ENCODE peak calls at places on chromosomes 12 and 14, in six cellular contexts. N, C, L, J, M and T are unnamed samples.

GRCh38 chr14:90714811-90715210 is 101.4 kb downstream of the TTC7B start:
- DNase-seq in M (no peak), J (peak), N (no peak), L (no peak), C (peak), T (peak)

GRCh38 chr12:85784096-85784720 is 52.0 kb downstream of the RASSF9 start:
- DNase-seq in J (peak), N (no peak), M (no peak), C (no peak), L (no peak), T (no peak)

GRCh38 chr14:64110832-64111231 is 183.3 kb downstream of the ESR2 start:
- DNase-seq in L (no peak), M (no peak), J (no peak), C (peak), N (no peak), T (no peak)

GRCh38 chr14:75041613-75042012 is 9.7 kb downstream of the MLH3 start:
- DNase-seq in N (no peak), M (no peak), L (no peak), J (peak), C (no peak), T (peak)

GRCh38 chr14:103916636-103917262 is 11.5 kb upstream of the TDRD9 start:
- DNase-seq in L (no peak), C (no peak), M (no peak), N (no peak), J (no peak), T (no peak)

GRCh38 chr14:103880334-103880985 is 33.1 kb upstream of the PPP1R13B start:
- DNase-seq in J (no peak), C (peak), N (no peak), L (no peak), M (no peak), T (no peak)

GRCh38 chr12:26719852-26720251 is 113.1 kb downstream of the ITPR2 start:
- DNase-seq in C (no peak), L (no peak), J (no peak), M (no peak), N (no peak), T (no peak)

GRCh38 chr12:75208851-75209781 is 523 bp downstream of the KCNC2 start:
- DNase-seq in C (peak), N (peak), L (peak), J (no peak), M (peak), T (peak)

GRCh38 chr12:115260807-115261161 is 576.8 kb upstream of the TBX3 start:
- DNase-seq in L (no peak), J (peak), M (no peak), C (no peak), N (no peak), T (no peak)

GRCh38 chr12:44294649-44295048 is 458.8 kb downstream of the TMEM117 start:
- DNase-seq in N (no peak), L (no peak), C (no peak), M (no peak), J (no peak), T (peak)

GRCh38 chr12:117998719-117999118 is 17.8 kb upstream of the RFC5 start:
- DNase-seq in C (no peak), J (no peak), M (no peak), N (no peak), L (no peak), T (no peak)

GRCh38 chr12:51661836-51662235 is 70.8 kb downstream of the SCN8A start:
- DNase-seq in J (no peak), N (no peak), C (peak), M (no peak), L (no peak), T (no peak)

GRCh38 chr12:52020539-52021336 is 14.0 kb downstream of the TAMALIN start:
- DNase-seq in L (no peak), M (peak), C (peak), J (peak), N (peak), T (peak)

GRCh38 chr14:39558525-39558924 is 126.3 kb upstream of the FBXO33 start:
- DNase-seq in L (no peak), M (no peak), C (no peak), N (no peak), J (no peak), T (no peak)

GRCh38 chr14:95318399-95318834 is 1.3 kb downstream of the CLMN start:
- DNase-seq in N (no peak), M (no peak), J (no peak), C (no peak), L (no peak), T (no peak)

DNA sequence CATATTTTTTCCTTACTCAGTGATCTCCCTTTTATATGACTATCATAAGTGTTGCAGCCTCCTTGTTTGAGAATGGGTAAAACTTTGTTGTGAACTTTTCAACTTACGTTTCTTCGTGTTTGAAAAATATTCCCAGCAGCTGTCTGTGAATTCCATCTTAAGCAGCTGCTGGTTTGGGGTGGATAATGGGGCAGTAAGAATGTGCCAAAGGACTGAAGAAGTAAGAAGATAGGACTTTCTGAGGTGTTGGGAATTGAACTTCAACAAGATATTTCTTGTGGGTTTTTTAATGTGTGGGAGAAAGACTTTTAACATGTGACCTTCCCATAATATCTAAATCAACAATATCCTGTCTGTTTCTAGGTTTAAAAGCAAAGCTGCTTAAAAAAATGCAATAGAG is 1659.4 kb upstream of the FLRT2 start:
- DNase-seq in N (no peak), J (no peak), L (no peak), M (no peak), C (no peak), T (no peak)
- H4K91ac ChIP-seq in N (no peak), J (no peak), L (no peak), M (no peak), C (no peak), T (no peak)

DNA sequence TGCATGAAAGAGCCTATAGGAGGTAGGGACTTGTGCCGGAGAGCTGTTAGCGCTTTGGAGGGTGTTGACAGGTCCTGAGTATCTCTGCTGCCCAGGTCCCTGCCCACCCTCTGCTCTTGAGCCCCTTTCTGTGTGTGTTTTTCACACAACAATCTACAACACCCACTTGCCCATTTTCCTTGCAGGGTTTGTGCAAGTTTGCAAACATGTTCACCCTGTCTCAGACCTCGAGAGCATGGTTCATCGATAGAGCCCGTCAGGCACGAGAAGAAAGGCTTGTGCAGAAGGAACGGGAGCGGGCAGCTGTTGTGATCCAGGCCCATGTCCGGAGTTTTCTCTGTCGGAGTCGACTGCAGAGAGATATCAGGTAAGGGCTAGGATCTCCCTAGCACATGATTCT is 5.9 kb downstream of the UBE3B start:
- DNase-seq in C (no peak), L (no peak), M (no peak), J (no peak), N (no peak), T (no peak)
- H4K91ac ChIP-seq in C (no peak), L (no peak), M (no peak), J (no peak), N (no peak), T (no peak)

GRCh38 chr12:45322810-45323209 is 106.9 kb downstream of the ANO6 start:
- DNase-seq in M (no peak), N (no peak), C (no peak), L (no peak), J (no peak), T (no peak)
- H4K91ac ChIP-seq in M (no peak), N (no peak), C (no peak), L (no peak), J (no peak), T (no peak)

GRCh38 chr12:84561362-84561761 is 351.2 kb downstream of the SLC6A15 start:
- DNase-seq in L (no peak), C (no peak), N (no peak), M (no peak), J (no peak), T (peak)
- H4K91ac ChIP-seq in L (no peak), C (no peak), N (no peak), M (no peak), J (no peak), T (no peak)

GRCh38 chr12:58190624-58191023 is 249.3 kb downstream of the ATP23 start:
- DNase-seq in N (no peak), L (no peak), M (no peak), J (no peak), C (no peak), T (no peak)

GRCh38 chr12:58186914-58187313 is 245.5 kb downstream of the ATP23 start:
- DNase-seq in L (no peak), N (no peak), M (no peak), C (no peak), J (no peak), T (no peak)

GRCh38 chr12:58189030-58189429 is 247.7 kb downstream of the ATP23 start:
- DNase-seq in N (no peak), J (no peak), C (no peak), L (no peak), M (no peak), T (no peak)
- H4K91ac ChIP-seq in N (no peak), J (no peak), C (no peak), L (no peak), M (no peak), T (no peak)

GRCh38 chr12:40013292-40013691 is 92.6 kb downstream of the SLC2A13 start:
- DNase-seq in M (no peak), C (no peak), N (no peak), J (no peak), L (no peak), T (no peak)

GRCh38 chr12:40012709-40013108 is 93.2 kb downstream of the SLC2A13 start:
- DNase-seq in L (no peak), M (no peak), J (no peak), N (no peak), C (peak), T (peak)

GRCh38 chr12:40011775-40012129 is 94.1 kb downstream of the SLC2A13 start:
- DNase-seq in J (no peak), L (no peak), N (no peak), C (no peak), M (no peak), T (no peak)

GRCh38 chr12:40015360-40015759 is 90.5 kb downstream of the SLC2A13 start:
- DNase-seq in L (no peak), M (no peak), J (no peak), N (no peak), C (no peak), T (peak)

GRCh38 chr12:40013847-40014246 is 92.0 kb downstream of the SLC2A13 start:
- DNase-seq in C (no peak), L (no peak), J (no peak), N (no peak), M (no peak), T (peak)
- H4K91ac ChIP-seq in C (no peak), L (no peak), J (no peak), N (no peak), M (no peak), T (no peak)

GRCh38 chr12:94469522-94469921 is 9.9 kb upstream of the CEP83 start:
- DNase-seq in L (no peak), N (no peak), J (no peak), M (no peak), C (no peak), T (no peak)
- H4K91ac ChIP-seq in L (no peak), N (no peak), J (no peak), M (no peak), C (no peak), T (no peak)